ENCODE peak calls at places on chromosomes 12 and 14, in eight cellular contexts. U is right lobe of liver; M is esophagus squamous epithelium; X is transverse colon; Z is MM.1S; J is heart right ventricle; G is CD8-positive, alpha-beta T cell; T is right cardiac atrium. Q is an unnamed sample.

GRCh38 chr12:3455312-3455711 is 35.7 kb upstream of the PRMT8 start:
- DNase-seq in J (no peak), U (no peak), Z (no peak), T (no peak), X (no peak), G (no peak), M (no peak), Q (peak; percentile 40)

GRCh38 chr12:31274520-31275300 is 51.2 kb downstream of the SINHCAF start:
- DNase-seq in Z (no peak), M (no peak), X (no peak), U (no peak), J (no peak), G (no peak), T (no peak), Q (no peak)

GRCh38 chr12:108618079-108618952 is 15.4 kb downstream of the SELPLG start:
- DNase-seq in U (peak; percentile 76), M (no peak), J (peak; percentile 82), G (peak; percentile 53), Z (peak; percentile 83), T (peak; percentile 91), X (peak; percentile 84), Q (peak; percentile 66)

GRCh38 chr12:2168808-2169207 is 116.0 kb downstream of the CACNA1C start:
- DNase-seq in X (peak; percentile 84), M (no peak), T (no peak), J (no peak), U (no peak), Z (no peak), G (no peak), Q (no peak)

GRCh38 chr12:132950844-132951535 is 5.1 kb downstream of the ZNF605 start:
- DNase-seq in X (no peak), J (no peak), T (no peak), U (no peak), Z (no peak), G (no peak), M (no peak), Q (no peak)

GRCh38 chr12:25482637-25483036 is 70.4 kb downstream of the LMNTD1 start:
- DNase-seq in J (no peak), G (no peak), U (no peak), X (no peak), Z (no peak), T (no peak), M (no peak), Q (no peak)

GRCh38 chr14:96160030-96160912 is 44.4 kb upstream of the BDKRB2 start:
- DNase-seq in G (no peak), X (no peak), U (no peak), M (no peak), Z (no peak), T (no peak), J (no peak), Q (no peak)

GRCh38 chr14:42665083-42665482 is 1058.4 kb downstream of the LRFN5 start:
- DNase-seq in M (no peak), X (no peak), T (no peak), U (no peak), J (no peak), G (no peak), Z (peak; percentile 69), Q (peak; percentile 1)

GRCh38 chr12:75982974-75983660 is 48.5 kb downstream of the PHLDA1 start:
- DNase-seq in G (no peak), T (no peak), X (no peak), U (no peak), Z (no peak), J (no peak), M (no peak), Q (no peak)

GRCh38 chr14:68961781-68962584 is 17.1 kb downstream of the ACTN1 start:
- DNase-seq in J (no peak), G (no peak), T (no peak), U (no peak), M (no peak), Z (no peak), X (no peak), Q (no peak)

GRCh38 chr12:94704452-94704871 is 54.1 kb upstream of the TMCC3 start:
- DNase-seq in J (no peak), X (no peak), T (no peak), U (no peak), M (no peak), G (no peak), Z (no peak), Q (no peak)

GRCh38 chr14:24053548-24054323 is 1.9 kb downstream of the CARMIL3 start:
- DNase-seq in U (peak; percentile 44), G (no peak), X (no peak), T (no peak), J (no peak), Z (no peak), M (no peak), Q (no peak)

DNA sequence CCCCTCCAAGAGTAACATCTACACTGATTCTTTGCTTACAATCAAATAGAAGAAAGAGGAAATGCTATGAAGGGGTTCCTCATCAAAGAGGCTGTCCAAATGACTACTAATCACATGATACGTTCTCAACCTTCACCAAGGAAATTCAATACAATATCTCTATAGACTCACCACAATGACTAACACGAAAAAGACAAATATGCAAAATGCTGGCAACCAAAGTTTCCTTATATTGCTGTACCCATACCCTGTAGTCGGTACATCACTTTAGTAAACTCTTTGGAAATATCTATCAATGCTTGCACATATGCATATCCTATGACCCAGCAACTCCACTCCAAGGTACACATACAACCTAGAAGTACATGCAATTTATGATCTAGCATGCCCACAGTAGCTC is 1296.6 kb downstream of the AACS start:
- DNase-seq in G (no peak), T (no peak), X (no peak), Z (no peak), M (no peak), U (no peak), J (no peak), Q (no peak)
- H3K4me3 ChIP-seq in G (no peak overlapping the region), T (no peak overlapping the region), X (no peak overlapping the region), Z (no peak overlapping the region), M (no peak overlapping the region), U (no peak overlapping the region), J (no peak overlapping the region), Q (no peak overlapping the region)

GRCh38 chr14:99058542-99058941 is 213.5 kb downstream of the BCL11B start:
- DNase-seq in J (no peak), U (no peak), Z (no peak), M (no peak), X (no peak), T (no peak), G (no peak), Q (no peak)
- H3K4me3 ChIP-seq in J (no peak overlapping the region), U (no peak overlapping the region), Z (no peak overlapping the region), M (no peak overlapping the region), X (no peak overlapping the region), T (no peak overlapping the region), G (no peak overlapping the region), Q (no peak overlapping the region)

GRCh38 chr12:49961111-49961922 is at the start of gene AQP5:
- DNase-seq in M (no peak), J (peak; percentile 35), G (no peak), T (peak; percentile 73), X (no peak), U (no peak), Z (no peak), Q (no peak)
- H3K4me3 ChIP-seq in M (peak within 1 kb of the TSS; percentile 46), J (peak within 1 kb of the TSS; percentile 17), G (no peak within 1 kb of the TSS), T (peak within 1 kb of the TSS; percentile 55), X (no peak within 1 kb of the TSS), U (no peak within 1 kb of the TSS), Z (no peak within 1 kb of the TSS), Q (no peak within 1 kb of the TSS)

GRCh38 chr14:52220924-52221802 is 46.3 kb upstream of the PTGDR start:
- DNase-seq in X (no peak), M (no peak), G (no peak), U (no peak), J (no peak), T (no peak), Z (peak; percentile 34), Q (no peak)
- H3K4me3 ChIP-seq in X (no peak overlapping the region), M (peak overlapping the region; percentile 9), G (peak overlapping the region; percentile 22), U (no peak overlapping the region), J (no peak overlapping the region), T (peak overlapping the region; percentile 48), Z (peak overlapping the region; percentile 33), Q (no peak overlapping the region)

GRCh38 chr12:100919116-100919515 is 124.5 kb downstream of the ANO4 start:
- DNase-seq in X (no peak), Z (no peak), J (no peak), U (no peak), T (no peak), M (no peak), G (no peak), Q (no peak)
- H3K4me3 ChIP-seq in X (no peak overlapping the region), Z (no peak overlapping the region), J (no peak overlapping the region), U (no peak overlapping the region), T (no peak overlapping the region), M (no peak overlapping the region), G (no peak overlapping the region), Q (no peak overlapping the region)

DNA sequence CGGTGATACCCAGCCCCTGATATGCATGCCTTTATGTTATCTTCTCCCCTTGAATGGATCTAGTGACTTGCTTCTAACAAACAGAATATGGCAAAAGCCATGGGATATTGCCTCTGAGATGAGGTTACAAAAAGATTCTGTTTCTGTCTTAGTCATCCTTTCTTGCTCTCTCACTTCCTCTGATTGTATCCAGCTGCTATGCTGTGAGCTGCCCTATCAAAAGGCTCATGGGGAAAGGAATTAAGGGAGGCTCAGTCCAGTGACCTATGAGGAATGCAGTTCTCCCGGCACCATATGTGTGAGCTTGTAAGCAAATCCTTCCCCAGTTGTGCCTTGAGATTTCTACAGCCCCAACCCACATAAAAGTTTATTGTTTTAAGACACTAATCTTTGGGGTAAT is 183.2 kb downstream of the KLHL28 start:
- DNase-seq in G (no peak), T (no peak), Z (no peak), X (no peak), J (no peak), M (no peak), U (no peak), Q (no peak)
- H3K4me3 ChIP-seq in G (no peak overlapping the region), T (no peak overlapping the region), Z (no peak overlapping the region), X (no peak overlapping the region), J (no peak overlapping the region), M (no peak overlapping the region), U (no peak overlapping the region), Q (no peak overlapping the region)

GRCh38 chr14:33762462-33762861 is 188.4 kb downstream of the EGLN3 start:
- DNase-seq in G (no peak), J (no peak), U (no peak), Z (no peak), X (no peak), M (no peak), T (no peak), Q (no peak)

GRCh38 chr14:33767721-33768457 is 183.0 kb downstream of the EGLN3 start:
- DNase-seq in X (no peak), Z (no peak), T (no peak), U (no peak), G (no peak), M (no peak), J (no peak), Q (no peak)

GRCh38 chr14:33768458-33768830 is 182.4 kb downstream of the EGLN3 start:
- DNase-seq in T (no peak), X (no peak), Z (no peak), U (no peak), M (no peak), G (no peak), J (no peak), Q (no peak)

DNA sequence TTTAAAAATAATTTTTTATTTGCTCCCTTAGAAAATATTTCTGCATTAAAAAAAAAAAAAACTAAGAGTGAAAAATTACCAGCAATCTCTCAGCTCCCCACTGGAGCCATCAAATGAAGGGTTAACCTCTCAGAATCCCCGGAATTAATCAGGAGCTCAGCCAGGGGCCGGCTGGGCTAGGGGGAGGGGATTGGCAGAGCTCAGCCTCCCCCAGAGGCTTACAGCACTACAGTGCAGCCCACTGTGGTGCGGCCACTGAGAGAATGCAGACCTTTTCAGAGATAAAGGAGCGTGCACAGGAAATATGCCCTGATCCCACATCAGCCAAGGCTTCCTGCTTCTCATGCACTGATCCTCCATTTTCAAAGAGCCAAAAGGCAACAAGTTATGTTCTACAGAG is 185.6 kb downstream of the EGLN3 start:
- DNase-seq in M (no peak), T (peak; percentile 72), J (peak; percentile 33), Z (no peak), X (no peak), U (no peak), G (no peak), Q (peak; percentile 26)
- H3K4me3 ChIP-seq in M (no peak overlapping the region), T (no peak overlapping the region), J (no peak overlapping the region), Z (no peak overlapping the region), X (no peak overlapping the region), U (no peak overlapping the region), G (no peak overlapping the region), Q (no peak overlapping the region)

Q was measured in Jurkat, Clone E6-1.